ENCODE peak calls at places on chromosomes 11 and 22, in six cellular contexts. N is GM12891, U is K562, X is H1, T is GM12878, H is HepG2. D is an unnamed sample.

GRCh38 chr11:69545976-69546617 is 64.6 kb downstream of the LINC01488 start:
- DNase-seq in N (no peak), U (no peak), X (no peak), T (no peak), H (no peak), D (no peak)

GRCh38 chr11:34329876-34330275 is 27.9 kb downstream of the ABTB2 start:
- DNase-seq in N (no peak), U (no peak), X (no peak), T (no peak), H (no peak), D (no peak)

GRCh38 chr11:62787005-62787759 is at the start of gene TMEM179B:
- DNase-seq in N (peak), U (peak), X (peak), T (peak), H (peak), D (peak)

GRCh38 chr22:35620624-35621245 is 3.6 kb upstream of the MB start:
- DNase-seq in N (no peak), U (no peak), X (no peak), T (no peak), H (no peak), D (no peak)

GRCh38 chr11:111107501-111107900 is 138.0 kb upstream of the POU2AF2 start:
- DNase-seq in N (no peak), U (no peak), X (no peak), T (no peak), H (no peak), D (no peak)

GRCh38 chr11:103281301-103281700 is 172.1 kb downstream of the DYNC2H1 start:
- DNase-seq in N (no peak), U (no peak), X (no peak), T (no peak), H (no peak), D (no peak)

GRCh38 chr11:126341760-126342161 is 13.7 kb upstream of the ST3GAL4 start:
- DNase-seq in N (no peak), U (peak), X (no peak), T (no peak), H (no peak), D (no peak)

GRCh38 chr22:28147401-28147800 is 228.3 kb upstream of the PITPNB start:
- DNase-seq in N (no peak), U (no peak), X (no peak), T (no peak), H (no peak), D (no peak)

GRCh38 chr11:7520011-7520942 is 6.5 kb downstream of the PPFIBP2 start:
- DNase-seq in N (no peak), U (no peak), X (no peak), T (peak), H (no peak), D (no peak)

GRCh38 chr11:34426766-34427170 is 12.0 kb upstream of the CAT start:
- DNase-seq in N (no peak), U (no peak), X (no peak), T (no peak), H (no peak), D (no peak)

GRCh38 chr11:57338152-57338551 is at the start of gene P2RX3:
- DNase-seq in N (no peak), U (no peak), X (no peak), T (no peak), H (no peak), D (no peak)

GRCh38 chr11:44101098-44101497 is 5.6 kb downstream of the EXT2 start:
- DNase-seq in N (no peak), U (no peak), X (no peak), T (no peak), H (no peak), D (no peak)

GRCh38 chr11:58727415-58727797 is 4.3 kb downstream of the GLYAT start:
- DNase-seq in N (no peak), U (no peak), X (no peak), T (no peak), H (no peak), D (no peak)

GRCh38 chr11:58734681-58735490 is 3.1 kb upstream of the GLYAT start:
- DNase-seq in N (no peak), U (no peak), X (no peak), T (no peak), H (no peak), D (no peak)

GRCh38 chr11:58730507-58731089 is 1.1 kb downstream of the GLYAT start:
- DNase-seq in N (no peak), U (no peak), X (no peak), T (no peak), H (no peak), D (no peak)

GRCh38 chr11:58726594-58727414 is 4.9 kb downstream of the GLYAT start:
- DNase-seq in N (no peak), U (peak), X (no peak), T (no peak), H (no peak), D (no peak)

DNA sequence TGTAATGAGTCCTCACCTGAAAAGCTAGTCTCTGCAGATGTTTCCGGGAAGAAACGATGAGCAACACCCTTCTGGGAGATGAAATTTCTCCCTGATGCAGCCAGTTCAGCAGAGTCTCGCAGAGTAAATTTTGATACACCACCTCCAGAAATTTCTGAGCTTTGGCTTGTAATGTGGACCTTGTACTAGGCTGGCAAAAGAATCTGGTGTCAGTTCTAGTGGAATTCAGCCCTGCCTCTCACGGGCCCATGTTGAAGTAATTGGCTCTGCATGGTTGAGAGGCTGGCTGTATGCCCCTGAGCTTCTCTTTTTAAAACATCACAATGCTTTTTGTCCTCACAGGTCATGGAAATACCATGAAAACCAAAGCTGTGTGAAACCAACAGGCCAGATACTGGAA is at the start of gene GLYAT:
- DNase-seq in N (no peak), U (no peak), X (no peak), T (no peak), H (peak), D (no peak)
- TF ChIP-seq POLR2A in N (no peak), U (no peak), X (no peak), T (no peak), H (no peak), D (no peak)

DNA sequence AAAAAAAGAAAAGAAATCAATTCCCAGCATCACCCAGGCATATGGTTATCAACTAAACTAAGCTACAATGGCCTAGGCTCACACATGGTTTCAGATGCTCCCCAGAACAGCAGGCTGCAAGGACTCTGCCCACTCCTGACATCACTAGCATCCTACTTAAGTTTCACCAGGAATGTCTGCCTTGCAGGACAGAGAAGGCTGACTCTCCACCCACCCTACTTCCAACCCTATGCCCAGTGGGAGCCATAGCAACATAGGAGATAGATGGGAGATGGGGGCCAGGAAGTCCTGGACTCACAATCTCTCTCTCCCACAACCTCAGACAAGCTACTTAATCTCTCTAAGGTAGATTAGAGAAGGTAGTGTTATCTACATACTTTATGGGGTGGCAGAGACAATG is 586.2 kb downstream of the BUD13 start:
- DNase-seq in N (no peak), U (no peak), X (no peak), T (no peak), H (no peak), D (no peak)
- TF ChIP-seq POLR2AphosphoS5 in N (no peak), U (no peak), X (no peak), T (no peak), H (no peak), D (no peak)

GRCh38 chr11:40425168-40425567 is 1034.3 kb downstream of the LRRC4C start:
- DNase-seq in N (no peak), U (no peak), X (no peak), T (no peak), H (no peak), D (no peak)
- TF ChIP-seq TAF1 in N (no peak), U (no peak), X (no peak), T (no peak), H (no peak), D (no peak)

GRCh38 chr11:2400761-2401435 is 348 bp downstream of the TSSC4 start:
- DNase-seq in N (no peak), U (no peak), X (no peak), T (no peak), H (no peak), D (no peak)

GRCh38 chr11:2398664-2399355 is 1.7 kb upstream of the TSSC4 start:
- DNase-seq in N (no peak), U (peak), X (no peak), T (no peak), H (no peak), D (no peak)

GRCh38 chr11:2401436-2401984 is 960 bp downstream of the TSSC4 start:
- DNase-seq in N (no peak), U (peak), X (no peak), T (no peak), H (peak), D (no peak)

GRCh38 chr11:2399488-2400068 is 972 bp upstream of the TSSC4 start:
- DNase-seq in N (no peak), U (no peak), X (no peak), T (no peak), H (no peak), D (no peak)

GRCh38 chr11:2400069-2400760 is at the start of gene TSSC4:
- DNase-seq in N (peak), U (peak), X (peak), T (peak), H (peak), D (peak)
- TF ChIP-seq POLR2A in N (peak), U (peak), X (no peak), T (peak), H (peak), D (peak)

DNA sequence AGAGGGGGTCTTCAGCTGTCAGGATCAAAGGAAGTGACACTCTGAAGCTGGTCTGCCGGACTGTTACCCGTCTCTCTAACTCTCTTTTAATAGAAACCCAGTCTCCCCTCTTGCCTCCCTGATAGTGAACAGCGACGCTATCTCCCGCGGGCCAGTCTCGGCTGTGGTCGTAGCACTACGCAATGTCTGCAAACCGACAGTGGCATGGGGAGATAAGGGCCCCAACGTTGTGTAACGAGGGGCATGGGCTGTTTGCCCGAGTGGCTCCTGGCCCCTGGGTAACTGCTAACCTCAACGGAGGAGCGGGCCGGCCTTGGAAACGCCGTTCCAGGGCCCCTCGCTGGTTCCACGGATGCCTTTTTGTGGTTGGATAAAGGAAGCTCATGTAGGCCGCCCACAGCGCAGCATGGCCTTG is 23.3 kb downstream of the ZBTB16 start:
- DNase-seq in N (no peak), U (peak), X (no peak), T (no peak), H (no peak), D (no peak)
- TF ChIP-seq POLR2AphosphoS5 in N (no peak), U (peak), X (no peak), T (no peak), H (no peak), D (no peak)